ENCODE peak calls at places on chromosomes 12 and 14, in five cellular contexts. M is osteocyte, J is WTC11, Z is suprapubic skin, F is neural progenitor cell. W is an unnamed sample.

GRCh38 chr12:79327465-79327864 is 363.3 kb downstream of the PAWR start:
- DNase-seq in F (no peak), J (no peak), M (no peak), Z (no peak), W (no peak)

GRCh38 chr12:116336542-116337065 is 59.1 kb upstream of the MED13L start:
- DNase-seq in J (no peak), Z (no peak), M (no peak), F (no peak), W (no peak)

GRCh38 chr14:98984719-98985041 is 287.3 kb downstream of the BCL11B start:
- DNase-seq in F (no peak), M (peak), J (no peak), Z (no peak), W (no peak)

GRCh38 chr12:131131077-131131807 is 177.5 kb downstream of the ADGRD1 start:
- DNase-seq in Z (no peak), F (no peak), J (no peak), M (peak), W (no peak)

GRCh38 chr12:50162225-50162624 is 4.9 kb downstream of the CERS5 start:
- DNase-seq in Z (no peak), J (no peak), F (no peak), M (no peak), W (no peak)

GRCh38 chr12:47938093-47938492 is 25.3 kb upstream of the TMEM106C start:
- DNase-seq in M (no peak), F (no peak), Z (no peak), J (no peak), W (no peak)

GRCh38 chr12:7108042-7108927 is 729 bp downstream of the C1RL start:
- DNase-seq in Z (peak), F (peak), J (peak), M (no peak), W (peak)

GRCh38 chr14:61269321-61270083 is 11.6 kb downstream of the TMEM30B start:
- DNase-seq in F (peak), Z (peak), J (peak), M (peak), W (no peak)

GRCh38 chr12:96456265-96456974 is 33.0 kb upstream of the CFAP54 start:
- DNase-seq in J (no peak), F (no peak), Z (no peak), M (no peak), W (no peak)

GRCh38 chr12:108611884-108612415 is 14.1 kb upstream of the TMEM119 start:
- DNase-seq in F (peak), Z (no peak), J (peak), M (no peak), W (no peak)

GRCh38 chr14:83217492-83217891 is 1683.8 kb upstream of the SEL1L start:
- DNase-seq in Z (peak), F (peak), J (no peak), M (no peak), W (no peak)

GRCh38 chr12:38102197-38102596 is 214.4 kb upstream of the ALG10B start:
- DNase-seq in F (no peak), J (no peak), M (no peak), Z (no peak), W (no peak)

GRCh38 chr12:94561943-94562411 is 88.4 kb downstream of the TMCC3 start:
- DNase-seq in F (no peak), M (no peak), J (no peak), Z (no peak), W (no peak)

GRCh38 chr14:67526676-67527459 is 6.2 kb upstream of the PLEKHH1 start:
- DNase-seq in M (no peak), Z (no peak), F (peak), J (peak), W (no peak)

GRCh38 chr14:62428429-62429203 is 616.6 kb downstream of the KCNH5 start:
- DNase-seq in F (no peak), M (no peak), J (no peak), Z (no peak), W (no peak)

GRCh38 chr14:93712079-93712837 is 76.0 kb downstream of the PRIMA1 start:
- DNase-seq in Z (no peak), J (no peak), F (no peak), M (peak), W (no peak)

GRCh38 chr14:37320106-37320505 is 122.4 kb downstream of the MIPOL1 start:
- DNase-seq in Z (no peak), M (no peak), F (no peak), J (no peak), W (no peak)

GRCh38 chr12:113889806-113890581 is 76.1 kb downstream of the RBM19 start:
- DNase-seq in M (no peak), Z (no peak), J (no peak), F (no peak), W (peak)

GRCh38 chr12:109605599-109606228 is 32.1 kb downstream of the MVK start:
- DNase-seq in Z (no peak), F (peak), M (no peak), J (no peak), W (no peak)

GRCh38 chr14:89368490-89369477 is 48.2 kb downstream of the FOXN3 start:
- DNase-seq in M (no peak), J (no peak), F (no peak), Z (no peak), W (no peak)

GRCh38 chr14:54918427-54918826 is 15.8 kb upstream of the GCH1 start:
- DNase-seq in M (no peak), J (no peak), F (no peak), Z (no peak), W (no peak)

GRCh38 chr14:77206261-77206824 is 24.7 kb downstream of the TMEM63C start:
- DNase-seq in Z (no peak), F (no peak), M (no peak), J (no peak), W (no peak)

GRCh38 chr14:39025810-39026627 is 77.0 kb downstream of the SEC23A start:
- DNase-seq in M (no peak), F (no peak), Z (no peak), J (no peak), W (no peak)

GRCh38 chr14:28294834-28295440 is 471.6 kb upstream of the FOXG1 start:
- DNase-seq in M (no peak), Z (no peak), F (peak), J (no peak), W (no peak)

GRCh38 chr12:30701056-30701455 is 5.4 kb upstream of the IPO8 start:
- DNase-seq in J (no peak), M (no peak), Z (no peak), F (no peak), W (no peak)

GRCh38 chr12:94277426-94278000 is 129.1 kb downstream of the PLXNC1 start:
- DNase-seq in F (no peak), J (no peak), M (no peak), Z (no peak), W (no peak)

GRCh38 chr12:46915861-46916260 is 90.1 kb upstream of the SLC38A4 start:
- DNase-seq in Z (no peak), F (no peak), M (no peak), J (no peak), W (no peak)

GRCh38 chr14:20791199-20791996 is 10.3 kb downstream of the RNASE6 start:
- DNase-seq in J (no peak), Z (no peak), M (no peak), F (no peak), W (no peak)

GRCh38 chr14:24192933-24193332 is 2.3 kb downstream of the TM9SF1 start:
- DNase-seq in Z (no peak), F (no peak), J (no peak), M (no peak), W (no peak)

GRCh38 chr14:103898711-103899110 is 29.5 kb upstream of the TDRD9 start:
- DNase-seq in J (no peak), M (no peak), F (no peak), Z (no peak), W (no peak)

GRCh38 chr14:106586098-106586704 is 1059.8 kb downstream of the TMEM121 start:
- DNase-seq in J (no peak), F (no peak), Z (no peak), M (no peak), W (no peak)

GRCh38 chr14:98770151-98770550 is 501.8 kb downstream of the BCL11B start:
- DNase-seq in F (no peak), J (no peak), M (no peak), Z (no peak), W (no peak)

GRCh38 chr12:100675432-100675831 is 101.9 kb downstream of the GAS2L3 start:
- DNase-seq in F (no peak), M (no peak), J (no peak), Z (no peak), W (no peak)

GRCh38 chr14:30015471-30015870 is 87.8 kb upstream of the PRKD1 start:
- DNase-seq in M (no peak), F (no peak), J (no peak), Z (no peak), W (no peak)

GRCh38 chr14:76958975-76959710 is 69.4 kb downstream of the IRF2BPL start:
- DNase-seq in M (no peak), J (no peak), F (no peak), Z (no peak), W (no peak)

GRCh38 chr12:3274664-3275063 is 197.5 kb downstream of the TSPAN9 start:
- DNase-seq in Z (no peak), M (no peak), J (no peak), F (no peak), W (no peak)

GRCh38 chr14:102590667-102591099 is 1.8 kb upstream of the RCOR1 start:
- DNase-seq in Z (no peak), J (peak), F (peak), M (no peak), W (no peak)

GRCh38 chr12:52521175-52521574 is 981 bp upstream of the KRT5 start:
- DNase-seq in J (no peak), M (peak), Z (peak), F (no peak), W (no peak)

GRCh38 chr12:31813305-31813704 is 84.5 kb upstream of the AMN1 start:
- DNase-seq in J (no peak), F (peak), Z (no peak), M (no peak), W (no peak)
- TF ChIP-seq CTCF in J (no peak), F (peak), Z (no peak), M (no peak), W (no peak)

DNA sequence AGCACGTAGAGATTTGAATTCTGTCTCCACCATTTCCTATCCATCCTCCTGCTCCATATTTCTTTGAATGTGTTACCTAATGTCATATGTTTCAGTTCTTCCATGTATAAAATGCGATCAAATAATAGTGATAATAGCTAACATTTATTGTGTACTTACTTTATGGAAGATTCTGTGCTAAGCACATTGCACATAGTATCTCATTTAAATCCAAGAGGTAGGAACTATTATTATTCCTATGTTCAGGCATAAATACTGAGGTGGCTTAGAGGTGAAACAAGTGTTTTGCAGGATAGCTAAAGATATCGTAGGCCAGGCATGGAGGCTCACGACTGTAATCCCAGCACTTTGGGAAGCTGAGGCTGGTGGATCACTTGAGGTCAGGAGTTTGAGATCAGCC is 17.5 kb upstream of the AICDA start:
- DNase-seq in M (no peak), Z (no peak), J (no peak), F (no peak), W (no peak)
- TF ChIP-seq CTCF in M (no peak), Z (no peak), J (no peak), F (no peak), W (no peak)

GRCh38 chr14:92352158-92352985 is 29.4 kb downstream of the SLC24A4 start:
- DNase-seq in F (peak), J (peak), M (no peak), Z (no peak), W (no peak)
- TF ChIP-seq CTCF in F (peak), J (peak), M (peak), Z (no peak), W (peak)

GRCh38 chr14:100709252-100709955 is 17.3 kb upstream of the DLK1 start:
- DNase-seq in M (no peak), F (peak), Z (no peak), J (peak), W (no peak)
- TF ChIP-seq CTCF in M (no peak), F (peak), Z (peak), J (peak), W (peak)

GRCh38 chr12:1698638-1699214 is 7.9 kb downstream of the ADIPOR2 start:
- DNase-seq in J (no peak), Z (no peak), M (no peak), F (no peak), W (no peak)
- TF ChIP-seq CTCF in J (no peak), Z (no peak), M (no peak), F (no peak), W (no peak)

DNA sequence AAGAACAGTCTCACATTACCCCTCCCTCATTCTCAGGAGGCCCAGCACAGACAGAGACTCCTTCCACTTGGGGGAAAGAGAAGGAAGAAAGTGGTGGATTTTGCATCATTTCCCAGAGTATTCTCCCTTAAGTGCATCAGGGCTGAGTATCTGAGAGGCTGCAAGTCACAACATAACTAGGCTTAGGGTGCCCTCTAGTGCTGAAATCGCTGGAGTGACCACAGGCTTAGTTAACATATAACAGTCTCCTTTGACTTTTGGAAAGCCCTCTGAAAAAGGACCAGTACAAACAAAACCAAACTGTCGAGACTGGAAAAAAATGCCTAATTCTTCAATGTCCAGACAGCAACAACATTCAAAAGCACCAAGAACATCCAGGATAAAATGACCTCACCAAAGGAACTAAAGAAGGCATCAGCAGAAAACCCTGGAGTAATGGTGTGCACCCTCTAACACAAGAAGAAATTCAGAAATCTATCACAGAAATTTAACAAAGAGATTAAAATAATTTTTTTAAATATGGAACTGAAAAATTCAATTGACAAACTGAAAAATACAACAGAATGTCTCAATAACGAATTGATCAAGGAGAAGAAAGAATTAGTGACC is 412.3 kb downstream of the RPS29 start:
- DNase-seq in J (peak), F (peak), M (no peak), Z (no peak), W (no peak)
- TF ChIP-seq CTCF in J (peak), F (peak), M (peak), Z (no peak), W (peak)

GRCh38 chr12:121916719-121917118 is 1.7 kb upstream of the CFAP251 start:
- DNase-seq in Z (no peak), M (no peak), J (no peak), F (peak), W (no peak)
- TF ChIP-seq CTCF in Z (no peak), M (peak), J (no peak), F (peak), W (peak)

W was measured in chondrocyte.